ENCODE peak calls at places on chromosome X, in four cellular contexts. T, M, F and Z are unnamed samples.

GRCh38 chrX:120559799-120560198 is 963 bp downstream of the CUL4B start:
- DNase-seq in T (no peak), M (no peak), F (no peak), Z (no peak)

GRCh38 chrX:3393581-3394111 is 47.2 kb upstream of the MXRA5 start:
- DNase-seq in T (no peak), M (no peak), F (no peak), Z (no peak)

GRCh38 chrX:143854006-143854405 is 29.9 kb upstream of the UBE2NL start:
- DNase-seq in T (no peak), M (no peak), F (no peak), Z (no peak)

GRCh38 chrX:130296743-130297142 is 28.0 kb upstream of the ZNF280C start:
- DNase-seq in T (no peak), M (no peak), F (no peak), Z (no peak)

GRCh38 chrX:19272452-19272851 is 71.3 kb upstream of the PDHA1 start:
- DNase-seq in T (no peak), M (no peak), F (no peak), Z (no peak)

GRCh38 chrX:126847143-126847542 is 27.6 kb downstream of the PRR32 start:
- DNase-seq in T (no peak), M (no peak), F (no peak), Z (no peak)

GRCh38 chrX:21730011-21730410 is 27.9 kb downstream of the SMPX start:
- DNase-seq in T (no peak), M (no peak), F (no peak), Z (no peak)

GRCh38 chrX:154046262-154046771 is 26.6 kb upstream of the IRAK1 start:
- DNase-seq in T (no peak), M (no peak), F (no peak), Z (no peak)

GRCh38 chrX:111168314-111168713 is 72.3 kb downstream of the PAK3 start:
- DNase-seq in T (no peak), M (no peak), F (peak), Z (peak)

GRCh38 chrX:134718329-134719317 is 60.4 kb upstream of the PLAC1 start:
- DNase-seq in T (no peak), M (no peak), F (no peak), Z (no peak)

GRCh38 chrX:120236676-120237460 is 13.7 kb upstream of the ZBTB33 start:
- DNase-seq in T (no peak), M (no peak), F (no peak), Z (no peak)

GRCh38 chrX:426881-427280 is 40.2 kb upstream of the PPP2R3B start:
- DNase-seq in T (no peak), M (no peak), F (no peak), Z (no peak)

GRCh38 chrX:144275403-144275802 is 391.5 kb downstream of the UBE2NL start:
- DNase-seq in T (no peak), M (no peak), F (no peak), Z (no peak)

GRCh38 chrX:32289356-32289755 is 922.0 kb downstream of the DMD start:
- DNase-seq in T (no peak), M (no peak), F (no peak), Z (no peak)

GRCh38 chrX:140505421-140506337 is 810 bp upstream of the SOX3 start:
- DNase-seq in T (no peak), M (no peak), F (no peak), Z (peak)

GRCh38 chrX:106935175-106935574 is 15.0 kb downstream of the CLDN2 start:
- DNase-seq in T (no peak), M (no peak), F (no peak), Z (no peak)

GRCh38 chrX:6021316-6022091 is 207.2 kb downstream of the NLGN4X start:
- DNase-seq in T (peak), M (no peak), F (peak), Z (peak)

GRCh38 chrX:16002185-16002584 is 121.2 kb upstream of the GRPR start:
- DNase-seq in T (no peak), M (no peak), F (no peak), Z (no peak)

GRCh38 chrX:132331000-132331399 is 111.8 kb upstream of the RAP2C start:
- DNase-seq in T (no peak), M (no peak), F (peak), Z (no peak)

GRCh38 chrX:28966335-28966734 is 379.1 kb downstream of the IL1RAPL1 start:
- DNase-seq in T (no peak), M (no peak), F (no peak), Z (no peak)

GRCh38 chrX:107542500-107542899 is 85.8 kb upstream of the PRPS1 start:
- DNase-seq in T (no peak), M (no peak), F (peak), Z (peak)

GRCh38 chrX:153539171-153539978 is 21.9 kb downstream of the ATP2B3 start:
- DNase-seq in T (peak), M (peak), F (peak), Z (peak)

GRCh38 chrX:123175366-123176122 is 8.5 kb upstream of the GRIA3 start:
- DNase-seq in T (no peak), M (no peak), F (no peak), Z (no peak)

GRCh38 chrX:97026406-97026805 is 142.7 kb downstream of the RPA4 start:
- DNase-seq in T (no peak), M (no peak), F (no peak), Z (peak)

GRCh38 chrX:128106630-128107029 is 54.4 kb upstream of the ACTRT1 start:
- DNase-seq in T (no peak), M (no peak), F (peak), Z (peak)

GRCh38 chrX:148530464-148531077 is 30.2 kb downstream of the AFF2 start:
- DNase-seq in T (no peak), M (peak), F (no peak), Z (no peak)

GRCh38 chrX:48083212-48083611 is 11.8 kb upstream of the ZNF630 start:
- DNase-seq in T (peak), M (peak), F (peak), Z (peak)

GRCh38 chrX:24025741-24026402 is 1.1 kb downstream of the KLHL15 start:
- DNase-seq in T (no peak), M (no peak), F (no peak), Z (no peak)

GRCh38 chrX:72715546-72715945 is 1.4 kb upstream of the PHKA1 start:
- DNase-seq in T (no peak), M (no peak), F (no peak), Z (no peak)

GRCh38 chrX:114675365-114675764 is 91.5 kb downstream of the HTR2C start:
- DNase-seq in T (no peak), M (no peak), F (no peak), Z (no peak)

GRCh38 chrX:69068295-69069085 is 96.8 kb downstream of the PJA1 start:
- DNase-seq in T (no peak), M (no peak), F (no peak), Z (peak)

GRCh38 chrX:109268340-109268739 is 213.5 kb downstream of the GUCY2F start:
- DNase-seq in T (no peak), M (no peak), F (no peak), Z (no peak)
- TF ChIP-seq TAF1 in T (no peak), M (no peak), F (no peak), Z (no peak)

GRCh38 chrX:10011261-10011931 is 44.2 kb downstream of the CLDN34 start:
- DNase-seq in T (no peak), M (no peak), F (no peak), Z (no peak)
- TF ChIP-seq TAF1 in T (no peak), M (no peak), F (no peak), Z (no peak)

GRCh38 chrX:51743179-51743957 is at the start of gene GSPT2:
- DNase-seq in T (peak), M (peak), F (no peak), Z (peak)
- TF ChIP-seq TAF1 in T (peak), M (no peak), F (no peak), Z (peak)

DNA sequence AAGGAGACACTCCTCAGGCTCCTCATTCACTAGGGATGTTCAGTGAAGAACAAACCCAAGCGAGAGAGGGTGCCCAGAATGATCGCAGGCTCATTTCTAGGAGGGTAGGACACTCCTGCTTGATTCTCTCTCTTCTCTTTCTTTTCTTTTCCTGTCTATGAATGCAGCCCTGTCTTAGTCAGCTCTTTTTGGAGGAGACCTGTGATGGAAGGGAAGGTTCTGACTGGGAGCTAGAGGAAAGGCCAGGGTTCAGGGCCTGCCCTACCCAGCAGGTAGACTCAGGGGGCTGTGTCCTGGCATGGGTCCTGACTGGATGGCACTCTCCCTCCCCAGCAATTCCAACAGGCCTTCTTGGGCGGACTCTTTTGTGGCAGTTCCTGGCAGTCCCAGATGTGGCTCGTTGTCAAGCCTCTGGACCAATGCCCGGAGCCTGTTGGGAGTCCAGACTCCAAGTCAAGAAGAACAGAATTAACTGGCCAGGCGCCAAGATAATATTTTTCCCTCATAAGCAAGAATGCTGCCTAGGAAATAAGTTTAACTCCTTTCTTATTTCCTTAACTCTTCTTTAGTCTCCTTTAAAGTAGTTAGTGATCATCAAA is 139.4 kb upstream of the SCML1 start:
- DNase-seq in T (no peak), M (no peak), F (no peak), Z (peak)
- TF ChIP-seq TAF1 in T (no peak), M (no peak), F (no peak), Z (no peak)

GRCh38 chrX:40414335-40414734 is 166.4 kb upstream of the ATP6AP2 start:
- DNase-seq in T (no peak), M (no peak), F (no peak), Z (no peak)
- TF ChIP-seq TAF1 in T (no peak), M (no peak), F (no peak), Z (no peak)

GRCh38 chrX:14347523-14347922 is 181.8 kb upstream of the GLRA2 start:
- DNase-seq in T (no peak), M (no peak), F (no peak), Z (no peak)

DNA sequence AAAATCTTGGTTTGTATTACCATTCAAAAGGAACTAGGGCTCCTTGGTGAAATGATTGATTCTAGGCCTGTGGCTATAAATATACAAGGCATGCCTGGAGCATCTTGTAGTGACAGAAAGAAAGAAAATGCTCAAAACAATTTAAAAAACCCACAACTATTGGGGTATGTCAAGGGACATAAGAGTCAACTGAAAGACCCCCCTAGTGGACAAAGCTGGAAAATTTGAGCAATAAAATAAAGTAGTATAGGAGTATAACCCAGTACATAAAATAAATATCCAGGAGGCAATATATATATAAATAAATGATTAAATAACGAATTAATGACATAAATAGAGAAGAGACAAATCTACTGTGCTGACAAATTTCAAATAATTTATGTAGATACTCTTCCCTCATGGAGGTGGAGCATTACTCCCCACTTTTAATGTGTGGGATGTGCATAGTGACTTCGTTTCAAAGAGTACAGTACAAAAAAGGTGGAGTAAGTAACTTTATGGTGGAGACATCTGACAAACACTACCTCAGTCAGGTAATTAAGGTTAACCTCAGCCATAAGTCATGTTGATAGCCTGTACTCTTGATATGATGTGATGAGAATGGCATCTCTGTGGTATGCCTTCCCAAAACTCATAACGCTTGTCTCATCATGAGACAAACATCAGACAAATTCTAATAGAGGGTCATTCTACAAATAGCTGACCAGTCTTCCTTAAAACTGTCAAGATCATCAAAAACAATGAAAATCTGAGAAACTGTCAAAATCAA is 185.0 kb upstream of the GLRA2 start:
- DNase-seq in T (no peak), M (no peak), F (no peak), Z (no peak)
- TF ChIP-seq TAF1 in T (no peak), M (no peak), F (no peak), Z (no peak)